ENCODE peak calls at places on chromosome 6, in six cellular contexts. K is left lung, U is body of pancreas, J is cardiac fibroblast, Z is epithelial cell of esophagus, M is HL-60. G is an unnamed sample.

GRCh38 chr6:47256361-47256760 is 53.3 kb downstream of the TNFRSF21 start:
- DNase-seq in K (no peak), U (no peak), J (peak), Z (no peak), M (no peak), G (peak)

GRCh38 chr6:89917801-89918366 is 23.6 kb downstream of the GJA10 start:
- DNase-seq in K (no peak), U (no peak), J (no peak), Z (no peak), M (no peak), G (no peak)

GRCh38 chr6:139587469-139587868 is 213.0 kb upstream of the CITED2 start:
- DNase-seq in K (no peak), U (no peak), J (peak), Z (peak), M (no peak), G (peak)

GRCh38 chr6:147127587-147127986 is 76.6 kb upstream of the STXBP5 start:
- DNase-seq in K (no peak), U (no peak), J (peak), Z (no peak), M (no peak), G (peak)

GRCh38 chr6:156859686-156860085 is 82.5 kb downstream of the ARID1B start:
- DNase-seq in K (no peak), U (no peak), J (no peak), Z (no peak), M (no peak), G (no peak)

GRCh38 chr6:40715501-40716403 is 128.6 kb upstream of the LRFN2 start:
- DNase-seq in K (no peak), U (no peak), J (no peak), Z (no peak), M (no peak), G (no peak)

GRCh38 chr6:16505711-16506362 is 255.4 kb downstream of the ATXN1 start:
- DNase-seq in K (no peak), U (no peak), J (peak), Z (peak), M (no peak), G (peak)

GRCh38 chr6:75171151-75171550 is 34.7 kb downstream of the COL12A1 start:
- DNase-seq in K (no peak), U (no peak), J (no peak), Z (no peak), M (no peak), G (no peak)

GRCh38 chr6:34358389-34358906 is 34.0 kb downstream of the NUDT3 start:
- DNase-seq in K (no peak), U (peak), J (peak), Z (no peak), M (no peak), G (peak)

GRCh38 chr6:1263039-1263849 is 48.7 kb upstream of the FOXQ1 start:
- DNase-seq in K (no peak), U (peak), J (no peak), Z (no peak), M (peak), G (peak)
- TF ChIP-seq CTCF in K (no peak), U (peak), J (no peak), Z (no peak), M (no peak), G (peak)

GRCh38 chr6:52527436-52527835 is 49.4 kb downstream of the TRAM2 start:
- DNase-seq in K (no peak), U (no peak), J (no peak), Z (no peak), M (no peak), G (no peak)

GRCh38 chr6:52531396-52531795 is 45.5 kb downstream of the TRAM2 start:
- DNase-seq in K (no peak), U (no peak), J (no peak), Z (no peak), M (no peak), G (no peak)

GRCh38 chr6:52530351-52530750 is 46.5 kb downstream of the TRAM2 start:
- DNase-seq in K (no peak), U (no peak), J (no peak), Z (no peak), M (no peak), G (no peak)

GRCh38 chr6:52526634-52527033 is 50.2 kb downstream of the TRAM2 start:
- DNase-seq in K (no peak), U (no peak), J (peak), Z (peak), M (no peak), G (peak)

GRCh38 chr6:52529311-52529710 is 47.5 kb downstream of the TRAM2 start:
- DNase-seq in K (no peak), U (no peak), J (no peak), Z (no peak), M (no peak), G (no peak)
- TF ChIP-seq CTCF in K (no peak), U (no peak), J (no peak), Z (no peak), M (no peak), G (no peak)

GRCh38 chr6:26055670-26056582 is 31.3 kb upstream of the HFE start:
- DNase-seq in K (peak), U (peak), J (peak), Z (peak), M (peak), G (peak)

GRCh38 chr6:26056583-26057350 is 30.5 kb upstream of the HFE start:
- DNase-seq in K (no peak), U (peak), J (peak), Z (no peak), M (peak), G (no peak)

GRCh38 chr6:26054659-26054936 is 32.6 kb upstream of the HFE start:
- DNase-seq in K (no peak), U (no peak), J (no peak), Z (no peak), M (no peak), G (no peak)

GRCh38 chr6:26053929-26054658 is 33.1 kb upstream of the HFE start:
- DNase-seq in K (no peak), U (no peak), J (peak), Z (no peak), M (no peak), G (no peak)

GRCh38 chr6:26054937-26055669 is 32.1 kb upstream of the HFE start:
- DNase-seq in K (no peak), U (peak), J (peak), Z (peak), M (peak), G (peak)
- TF ChIP-seq CTCF in K (no peak), U (peak), J (no peak), Z (peak), M (no peak), G (peak)

DNA sequence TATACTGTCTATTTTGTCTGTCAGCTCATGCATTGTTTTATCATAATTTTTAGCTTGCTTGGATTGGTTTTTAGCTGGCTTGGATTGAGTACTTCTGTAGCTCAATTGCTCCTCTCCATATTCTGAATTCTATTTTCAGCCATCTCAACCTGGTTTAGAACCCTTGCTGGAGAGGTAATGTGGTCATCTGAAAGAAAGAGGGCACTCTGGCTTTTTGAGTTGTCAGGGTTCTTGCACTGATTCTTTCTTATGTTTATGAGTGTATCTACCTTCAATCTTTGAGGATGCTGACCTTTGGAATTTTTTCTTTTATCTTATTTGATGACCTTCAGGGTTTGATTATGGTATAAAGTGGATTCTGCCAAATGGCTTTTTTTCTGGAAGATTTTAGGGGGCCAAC is 632.7 kb upstream of the ID4 start:
- DNase-seq in K (no peak), U (no peak), J (no peak), Z (peak), M (no peak), G (no peak)
- TF ChIP-seq CTCF in K (no peak), U (no peak), J (no peak), Z (peak), M (no peak), G (no peak)

DNA sequence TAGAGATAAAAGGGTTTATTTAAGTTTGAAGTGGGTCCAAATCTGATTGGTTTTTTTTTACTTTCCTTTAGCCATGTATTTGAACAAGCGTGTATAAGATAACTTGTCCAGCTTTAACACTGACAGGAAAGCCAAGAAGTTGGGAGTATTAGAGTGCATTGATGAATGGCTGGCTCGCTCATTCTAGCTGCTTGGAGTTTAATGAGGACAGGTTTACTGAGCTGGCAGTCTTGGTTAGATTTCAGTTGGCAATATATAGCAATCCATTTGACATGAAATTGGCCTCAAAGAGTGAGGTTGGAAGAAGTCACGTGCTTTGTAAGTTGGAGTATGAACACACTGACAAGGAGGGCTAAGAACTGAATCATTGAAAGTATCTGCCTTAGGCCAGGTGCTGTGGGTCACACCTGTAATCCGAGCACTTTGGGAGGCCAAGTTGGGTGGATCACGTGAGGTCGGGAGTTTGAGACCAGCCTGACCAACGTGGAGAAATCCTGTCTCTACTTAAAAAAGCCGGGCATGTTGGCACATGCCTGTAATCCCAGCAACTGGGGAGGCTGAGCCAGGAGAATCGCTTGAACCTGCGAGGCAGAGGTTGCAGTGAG is 13.7 kb downstream of the SRSF3 start:
- DNase-seq in K (no peak), U (peak), J (no peak), Z (peak), M (no peak), G (no peak)
- TF ChIP-seq CTCF in K (no peak), U (no peak), J (no peak), Z (no peak), M (no peak), G (no peak)

GRCh38 chr6:165931675-165932074 is 236.0 kb downstream of the TBXT start:
- DNase-seq in K (peak), U (no peak), J (no peak), Z (no peak), M (no peak), G (no peak)
- TF ChIP-seq CTCF in K (no peak), U (no peak), J (no peak), Z (no peak), M (no peak), G (no peak)

GRCh38 chr6:27630727-27631613 is 158.1 kb upstream of the ZNF184 start:
- DNase-seq in K (peak), U (peak), J (peak), Z (peak), M (peak), G (peak)
- TF ChIP-seq CTCF in K (no peak), U (peak), J (peak), Z (peak), M (no peak), G (no peak)